ENCODE peak calls at places on chromosomes 2 and 18, in four cellular contexts. One of them, this sample, is unnamed.

GRCh38 chr2:189658281-189658680 is 3.0 kb upstream of the ASNSD1 start:
- DNase-seq in NCI-H345: no peak
- DNase-seq in psoas muscle: no peak
- DNase-seq in astrocyte of the hippocampus: no peak
- DNase-seq in this sample: no peak

GRCh38 chr2:2748399-2749205 is 417.5 kb upstream of the MYT1L start:
- DNase-seq in NCI-H345: peak; percentile 40
- DNase-seq in astrocyte of the hippocampus: no peak
- DNase-seq in psoas muscle: no peak
- DNase-seq in this sample: no peak

GRCh38 chr2:23562143-23562542 is 177.2 kb downstream of the KLHL29 start:
- DNase-seq in NCI-H345: no peak
- DNase-seq in astrocyte of the hippocampus: no peak
- DNase-seq in psoas muscle: no peak
- DNase-seq in this sample: no peak

GRCh38 chr2:187918996-187919821 is 365.0 kb upstream of the TFPI start:
- DNase-seq in psoas muscle: no peak
- DNase-seq in astrocyte of the hippocampus: no peak
- DNase-seq in NCI-H345: no peak
- DNase-seq in this sample: no peak

GRCh38 chr18:63520053-63520452 is 22.1 kb upstream of the SERPINB12 start:
- DNase-seq in NCI-H345: no peak
- DNase-seq in psoas muscle: no peak
- DNase-seq in astrocyte of the hippocampus: no peak
- DNase-seq in this sample: no peak

GRCh38 chr2:74516070-74516633 is 1.9 kb downstream of the TLX2 start:
- DNase-seq in NCI-H345: no peak
- DNase-seq in astrocyte of the hippocampus: peak; percentile 68
- DNase-seq in psoas muscle: peak; percentile 66
- DNase-seq in this sample: no peak

GRCh38 chr2:1618191-1618961 is 125.9 kb downstream of the PXDN start:
- DNase-seq in astrocyte of the hippocampus: no peak
- DNase-seq in NCI-H345: no peak
- DNase-seq in psoas muscle: no peak
- DNase-seq in this sample: no peak

GRCh38 chr2:167134381-167135072 is 246.2 kb downstream of the XIRP2 start:
- DNase-seq in NCI-H345: peak; percentile 65
- DNase-seq in psoas muscle: no peak
- DNase-seq in astrocyte of the hippocampus: peak; percentile 44
- DNase-seq in this sample: peak; percentile 75

GRCh38 chr2:202035941-202036372 is 2.3 kb downstream of the FZD7 start:
- DNase-seq in NCI-H345: no peak
- DNase-seq in psoas muscle: peak; percentile 25
- DNase-seq in astrocyte of the hippocampus: peak; percentile 62
- DNase-seq in this sample: peak; percentile 60

GRCh38 chr2:85132392-85132791 is 800 bp upstream of the TCF7L1 start:
- DNase-seq in astrocyte of the hippocampus: peak; percentile 44
- DNase-seq in psoas muscle: no peak
- DNase-seq in NCI-H345: peak; percentile 14
- DNase-seq in this sample: no peak

GRCh38 chr2:43818761-43819160 is 19.9 kb downstream of the ABCG5 start:
- DNase-seq in psoas muscle: peak; percentile 21
- DNase-seq in astrocyte of the hippocampus: peak; percentile 21
- DNase-seq in NCI-H345: no peak
- DNase-seq in this sample: peak; percentile 34

GRCh38 chr2:35787302-35788031 is 568.1 kb upstream of the CRIM1 start:
- DNase-seq in psoas muscle: no peak
- DNase-seq in NCI-H345: no peak
- DNase-seq in astrocyte of the hippocampus: no peak
- DNase-seq in this sample: no peak

GRCh38 chr2:47015206-47015605 is 99.6 kb upstream of the MCFD2 start:
- DNase-seq in NCI-H345: no peak
- DNase-seq in astrocyte of the hippocampus: no peak
- DNase-seq in psoas muscle: no peak
- DNase-seq in this sample: no peak

GRCh38 chr2:133240505-133241230 is 327.6 kb downstream of the NCKAP5 start:
- DNase-seq in astrocyte of the hippocampus: peak; percentile 20
- DNase-seq in psoas muscle: no peak
- DNase-seq in NCI-H345: no peak
- DNase-seq in this sample: peak; percentile 43

GRCh38 chr2:26577442-26578433 is 63.4 kb downstream of the CIB4 start:
- DNase-seq in NCI-H345: peak; percentile 85
- DNase-seq in astrocyte of the hippocampus: peak; percentile 85
- DNase-seq in psoas muscle: peak; percentile 62
- DNase-seq in this sample: peak; percentile 39

GRCh38 chr2:66888791-66889631 is 454.1 kb downstream of the MEIS1 start:
- DNase-seq in NCI-H345: no peak
- DNase-seq in psoas muscle: peak; percentile 13
- DNase-seq in astrocyte of the hippocampus: peak; percentile 34
- DNase-seq in this sample: peak; percentile 95

GRCh38 chr2:138247302-138247701 is 254.3 kb upstream of the SPOPL start:
- DNase-seq in psoas muscle: no peak
- DNase-seq in astrocyte of the hippocampus: no peak
- DNase-seq in NCI-H345: no peak
- DNase-seq in this sample: no peak

GRCh38 chr2:23711979-23712755 is 214.8 kb downstream of the ATAD2B start:
- DNase-seq in NCI-H345: no peak
- DNase-seq in astrocyte of the hippocampus: peak; percentile 88
- DNase-seq in psoas muscle: no peak
- DNase-seq in this sample: peak; percentile 86

GRCh38 chr2:174902491-174903242 is 102.5 kb downstream of the CHN1 start:
- DNase-seq in psoas muscle: no peak
- DNase-seq in NCI-H345: no peak
- DNase-seq in astrocyte of the hippocampus: no peak
- DNase-seq in this sample: no peak

GRCh38 chr2:223647258-223647952 is 45.2 kb upstream of the SCG2 start:
- DNase-seq in NCI-H345: no peak
- DNase-seq in psoas muscle: no peak
- DNase-seq in astrocyte of the hippocampus: no peak
- DNase-seq in this sample: no peak

GRCh38 chr2:134140251-134140661 is 113.6 kb upstream of the MGAT5 start:
- DNase-seq in psoas muscle: no peak
- DNase-seq in NCI-H345: peak; percentile 30
- DNase-seq in astrocyte of the hippocampus: peak; percentile 15
- DNase-seq in this sample: no peak

GRCh38 chr2:177254433-177255226 is 9.9 kb downstream of the NFE2L2 start:
- DNase-seq in astrocyte of the hippocampus: no peak
- DNase-seq in NCI-H345: no peak
- DNase-seq in psoas muscle: peak; percentile 44
- DNase-seq in this sample: no peak

GRCh38 chr18:48264508-48264907 is 144.7 kb downstream of the ZBTB7C start:
- DNase-seq in NCI-H345: no peak
- DNase-seq in astrocyte of the hippocampus: peak; percentile 7
- DNase-seq in psoas muscle: no peak
- DNase-seq in this sample: no peak

GRCh38 chr18:6294119-6294784 is 120.5 kb downstream of the L3MBTL4 start:
- DNase-seq in psoas muscle: no peak
- DNase-seq in NCI-H345: no peak
- DNase-seq in astrocyte of the hippocampus: no peak
- DNase-seq in this sample: peak; percentile 5

GRCh38 chr2:120037995-120038541 is 25.2 kb downstream of the EPB41L5 start:
- DNase-seq in astrocyte of the hippocampus: no peak
- DNase-seq in psoas muscle: no peak
- DNase-seq in NCI-H345: no peak
- DNase-seq in this sample: no peak

GRCh38 chr2:74658516-74658915 is 4.5 kb downstream of the SEMA4F start:
- DNase-seq in NCI-H345: no peak
- DNase-seq in astrocyte of the hippocampus: peak; percentile 56
- DNase-seq in psoas muscle: no peak
- DNase-seq in this sample: peak; percentile 38